ENCODE peak calls at places on chromosomes 2 and 18, in five cellular contexts. T is fibroblast of lung, Y is heart left ventricle, K is IMR-90, S is MG63. Q is an unnamed sample. For H3K9me3, the result is how much of the 10 kb centered on the place peaks cover.

GRCh38 chr2:29425866-29426265 is 310.7 kb downstream of the CLIP4 start:
- DNase-seq in S (no peak), K (no peak), T (no peak), Y (no peak), Q (no peak)

GRCh38 chr18:42181474-42181873 is 226.4 kb downstream of the PIK3C3 start:
- DNase-seq in Y (no peak), S (no peak), K (no peak), T (no peak), Q (no peak)

GRCh38 chr2:137938204-137938603 is 26.1 kb upstream of the HNMT start:
- DNase-seq in S (no peak), T (peak), Y (no peak), K (peak), Q (no peak)

GRCh38 chr2:86562891-86563649 is at the start of gene CHMP3:
- DNase-seq in S (peak), T (peak), K (peak), Y (peak), Q (peak)

GRCh38 chr18:77166523-77166922 is 33.9 kb upstream of the MBP start:
- DNase-seq in Y (no peak), S (no peak), T (no peak), K (no peak), Q (no peak)

GRCh38 chr2:227115761-227116160 is 48.2 kb downstream of the COL4A4 start:
- DNase-seq in K (peak), Y (no peak), S (no peak), T (no peak), Q (no peak)

GRCh38 chr2:1972948-1973347 is 228.6 kb upstream of the PXDN start:
- DNase-seq in S (no peak), Y (no peak), T (peak), K (no peak), Q (no peak)

GRCh38 chr2:106205488-106205887 is 11.4 kb upstream of the UXS1 start:
- DNase-seq in Y (no peak), S (no peak), T (no peak), K (no peak), Q (no peak)

GRCh38 chr2:219369447-219369861 is 18.3 kb downstream of the DNPEP start:
- DNase-seq in S (peak), K (peak), Y (peak), T (peak), Q (no peak)

GRCh38 chr18:13457327-13457726 is 238.8 kb downstream of the LDLRAD4 start:
- DNase-seq in Y (no peak), K (no peak), S (no peak), T (no peak), Q (no peak)

GRCh38 chr18:519019-519879 is 18.7 kb upstream of the COLEC12 start:
- DNase-seq in T (peak), Y (peak), S (peak), K (peak), Q (no peak)

GRCh38 chr2:176392744-176393414 is 123.6 kb downstream of the MTX2 start:
- DNase-seq in T (peak), K (no peak), S (no peak), Y (no peak), Q (no peak)

GRCh38 chr2:151070253-151070652 is 191.4 kb downstream of the RBM43 start:
- DNase-seq in S (no peak), K (no peak), T (no peak), Y (no peak), Q (no peak)

GRCh38 chr2:46117379-46117778 is 179.8 kb upstream of the EPAS1 start:
- DNase-seq in S (peak), Y (no peak), K (peak), T (peak), Q (no peak)

GRCh38 chr2:233079953-233080835 is 20.1 kb downstream of the INPP5D start:
- DNase-seq in S (no peak), T (no peak), Y (no peak), K (no peak), Q (no peak)

GRCh38 chr18:48230459-48231113 is 178.6 kb downstream of the ZBTB7C start:
- DNase-seq in Y (no peak), S (peak), T (peak), K (peak), Q (peak)

GRCh38 chr2:175373001-175373727 is 191.7 kb upstream of the ATP5MC3 start:
- DNase-seq in K (peak), Y (no peak), T (peak), S (peak), Q (no peak)

GRCh38 chr2:232890896-232891601 is 21.0 kb downstream of the SNORC start:
- DNase-seq in K (peak), S (no peak), Y (no peak), T (peak), Q (peak)

GRCh38 chr18:55458456-55459238 is 129.3 kb downstream of the TCF4 start:
- DNase-seq in T (no peak), S (no peak), K (no peak), Y (no peak), Q (no peak)

GRCh38 chr18:12391487-12392136 is 14.6 kb upstream of the AFG3L2 start:
- DNase-seq in T (peak), S (peak), K (peak), Y (no peak), Q (peak)

GRCh38 chr2:88668862-88669261 is 22.6 kb upstream of the RPIA start:
- DNase-seq in T (no peak), S (no peak), K (no peak), Y (no peak), Q (no peak)

GRCh38 chr2:88671786-88672427 is 19.6 kb upstream of the RPIA start:
- DNase-seq in Y (no peak), T (peak), S (no peak), K (peak), Q (peak)

GRCh38 chr2:88669371-88670214 is 21.9 kb upstream of the RPIA start:
- DNase-seq in S (peak), T (peak), Y (no peak), K (peak), Q (peak)

GRCh38 chr2:88673363-88673762 is 18.1 kb upstream of the RPIA start:
- DNase-seq in Y (no peak), T (no peak), K (no peak), S (no peak), Q (no peak)
- H3K9me3 ChIP-seq in Y (under half), T (under half), K (under half), S (under half), Q (under half)

DNA sequence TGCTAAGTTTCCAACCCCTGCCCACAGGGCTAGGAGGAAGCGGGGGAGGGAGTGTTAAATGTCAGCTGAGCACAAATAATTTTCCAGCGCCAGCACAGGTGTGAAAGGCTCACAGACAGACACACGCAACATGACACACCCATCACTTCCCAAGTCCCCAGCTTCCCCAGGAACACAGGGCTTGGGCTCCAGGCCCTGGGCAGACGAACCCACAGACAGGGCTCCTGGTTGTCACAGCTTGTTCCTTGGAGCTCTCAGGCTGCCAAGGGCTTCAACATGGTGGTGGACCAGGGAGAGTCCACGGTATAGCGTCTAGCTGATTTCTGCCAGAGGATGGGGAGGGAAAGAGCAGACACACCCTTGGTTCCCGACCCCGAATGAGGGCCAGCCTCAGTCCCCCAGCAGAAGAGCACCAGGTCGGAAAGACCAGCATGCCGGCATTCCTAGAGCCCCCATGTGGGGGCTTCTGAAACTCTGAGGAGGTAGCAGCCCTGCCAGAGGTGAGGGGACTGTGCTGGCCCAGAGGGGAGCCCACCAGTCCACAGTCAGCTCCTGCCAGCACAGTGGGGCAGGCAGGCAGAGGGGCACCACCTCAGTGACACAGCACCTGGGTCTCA is 1.9 kb downstream of the DUSP2 start:
- DNase-seq in S (no peak), T (no peak), Y (peak), K (no peak), Q (no peak)
- H3K4me3 ChIP-seq in S (no peak), T (no peak), Y (peak), K (no peak), Q (no peak)

GRCh38 chr18:2442726-2443275 is 128.5 kb downstream of the METTL4 start:
- DNase-seq in T (peak), K (peak), Y (no peak), S (no peak), Q (no peak)
- H3K9me3 ChIP-seq in T (under half), K (under half), Y (under half), S (under half), Q (under half)

GRCh38 chr18:9710037-9710436 is 1.9 kb downstream of the RAB31 start:
- DNase-seq in T (no peak), K (no peak), S (no peak), Y (no peak), Q (no peak)
- H3K4me3 ChIP-seq in T (peak), K (no peak), S (no peak), Y (peak), Q (no peak)

DNA sequence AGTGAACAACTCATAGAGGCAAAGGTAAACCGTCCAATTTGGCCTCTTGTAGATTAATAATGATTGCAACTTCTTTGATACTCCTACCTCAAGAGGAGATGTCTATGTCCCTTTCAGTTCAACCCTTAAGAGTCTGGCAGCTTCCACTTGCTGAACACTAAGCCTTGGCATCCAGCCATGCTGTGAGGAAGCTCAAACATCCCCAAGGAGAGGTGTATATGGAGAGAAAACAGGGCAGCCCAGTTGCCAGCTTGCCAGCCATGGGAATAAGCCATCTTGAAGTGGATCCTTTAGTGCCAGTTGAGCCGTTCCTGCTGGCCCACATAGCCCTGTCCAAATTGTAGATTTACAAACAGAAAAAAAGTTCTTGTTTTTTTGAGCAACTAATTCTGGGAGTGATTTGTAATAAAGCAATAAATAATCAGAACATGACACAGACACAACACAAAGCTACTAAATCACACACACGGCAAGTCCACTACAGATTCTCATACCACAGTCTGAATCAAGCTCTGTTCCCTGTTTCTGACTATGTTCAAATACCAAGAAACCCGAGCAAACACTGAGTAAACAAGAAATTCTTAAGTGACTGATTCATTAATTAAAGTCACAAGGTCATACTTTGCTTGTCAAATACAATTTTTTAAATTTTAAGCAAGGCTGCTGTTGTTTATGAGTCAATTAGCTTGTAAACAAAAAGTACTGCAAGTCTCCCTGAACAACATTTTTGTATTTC is 96.1 kb downstream of the PID1 start:
- DNase-seq in K (peak), S (peak), T (peak), Y (peak), Q (no peak)
- H3K9me3 ChIP-seq in K (under half), S (under half), T (under half), Y (under half), Q (under half)

GRCh38 chr18:74283646-74284045 is 8.1 kb downstream of the CYB5A start:
- DNase-seq in K (no peak), Y (no peak), T (no peak), S (no peak), Q (no peak)
- H3K4me3 ChIP-seq in K (no peak), Y (no peak), T (no peak), S (no peak), Q (no peak)

GRCh38 chr2:95300391-95300938 is 3.3 kb downstream of the KCNIP3 start:
- DNase-seq in T (no peak), Y (no peak), S (no peak), K (no peak), Q (no peak)

GRCh38 chr2:95303191-95303914 is 6.2 kb downstream of the KCNIP3 start:
- DNase-seq in K (no peak), S (no peak), Y (no peak), T (no peak), Q (no peak)

GRCh38 chr2:95299961-95300360 is 2.8 kb downstream of the KCNIP3 start:
- DNase-seq in Y (no peak), S (no peak), K (no peak), T (no peak), Q (no peak)

GRCh38 chr2:95301876-95302641 is 4.9 kb downstream of the KCNIP3 start:
- DNase-seq in T (no peak), S (no peak), Y (no peak), K (no peak), Q (no peak)

GRCh38 chr2:95301186-95301585 is 4.0 kb downstream of the KCNIP3 start:
- DNase-seq in K (no peak), S (no peak), Y (no peak), T (no peak), Q (no peak)
- H3K9me3 ChIP-seq in K (under half), S (under half), Y (under half), T (under half), Q (under half)

GRCh38 chr2:136351684-136352083 is 233.7 kb upstream of the CXCR4 start:
- DNase-seq in K (no peak), T (no peak), Y (no peak), S (no peak), Q (no peak)
- H3K4me3 ChIP-seq in K (no peak), T (no peak), Y (no peak), S (no peak), Q (no peak)